ENCODE peak calls at places on chromosome X, in nine cellular contexts. P is uterus; F is HCT116; Z is upper lobe of left lung; W is lung; L is NB4; R is neural crest cell; J is CD4-positive, alpha-beta T cell; X is AG10803. S is an unnamed sample.

GRCh38 chrX:119736206-119736764 is 22.1 kb upstream of the SOWAHD start:
- DNase-seq in P (no peak), F (no peak), Z (no peak), W (no peak), L (no peak), R (no peak), J (no peak), X (peak), S (no peak)

GRCh38 chrX:52425710-52426245 is 57.0 kb downstream of the XAGE2 start:
- DNase-seq in P (no peak), F (no peak), Z (no peak), W (no peak), L (no peak), R (no peak), J (no peak), X (peak), S (no peak)

GRCh38 chrX:43633081-43633480 is 23.0 kb upstream of the MAOA start:
- DNase-seq in P (no peak), F (no peak), Z (no peak), W (no peak), L (no peak), R (no peak), J (no peak), X (no peak), S (no peak)

GRCh38 chrX:69136546-69137331 is 28.5 kb downstream of the PJA1 start:
- DNase-seq in P (peak), F (no peak), Z (peak), W (no peak), L (peak), R (peak), J (no peak), X (no peak), S (no peak)

GRCh38 chrX:11533211-11533651 is 132.5 kb downstream of the ARHGAP6 start:
- DNase-seq in P (no peak), F (peak), Z (no peak), W (no peak), L (peak), R (no peak), J (no peak), X (peak), S (no peak)

GRCh38 chrX:149760965-149761364 is 12.9 kb upstream of the HSFX1 start:
- DNase-seq in P (no peak), F (no peak), Z (no peak), W (no peak), L (no peak), R (no peak), J (no peak), X (no peak), S (no peak)

GRCh38 chrX:155864655-155865054 is 16.5 kb upstream of the VAMP7 start:
- DNase-seq in P (no peak), F (no peak), Z (no peak), W (no peak), L (peak), R (no peak), J (no peak), X (no peak), S (no peak)

GRCh38 chrX:44949125-44949524 is 76.1 kb downstream of the KDM6A start:
- DNase-seq in P (no peak), F (no peak), Z (no peak), W (no peak), L (no peak), R (no peak), J (no peak), X (no peak), S (no peak)

GRCh38 chrX:49840679-49841078 is 11.6 kb downstream of the PAGE4 start:
- DNase-seq in P (peak), F (peak), Z (no peak), W (peak), L (peak), R (peak), J (peak), X (peak), S (peak)

GRCh38 chrX:13487731-13488505 is 81.5 kb upstream of the EGFL6 start:
- DNase-seq in P (peak), F (peak), Z (no peak), W (peak), L (peak), R (peak), J (peak), X (peak), S (no peak)

GRCh38 chrX:69243276-69243675 is 78.0 kb upstream of the PJA1 start:
- DNase-seq in P (no peak), F (no peak), Z (no peak), W (no peak), L (no peak), R (no peak), J (no peak), X (no peak), S (no peak)

GRCh38 chrX:147981038-147981752 is at the start of gene FMR1NB:
- DNase-seq in P (no peak), F (no peak), Z (no peak), W (no peak), L (no peak), R (no peak), J (no peak), X (no peak), S (no peak)

GRCh38 chrX:10900585-10901289 is 210.4 kb upstream of the HCCS start:
- DNase-seq in P (no peak), F (no peak), Z (no peak), W (no peak), L (no peak), R (no peak), J (no peak), X (peak), S (no peak)

GRCh38 chrX:619812-620493 is 10.6 kb upstream of the SHOX start:
- DNase-seq in P (no peak), F (no peak), Z (peak), W (no peak), L (no peak), R (no peak), J (no peak), X (no peak), S (no peak)

GRCh38 chrX:101999644-102000539 is 68.1 kb upstream of the ZMAT1 start:
- DNase-seq in P (no peak), F (no peak), Z (no peak), W (no peak), L (no peak), R (no peak), J (no peak), X (no peak), S (no peak)

GRCh38 chrX:124045109-124045508 is 83.6 kb downstream of the STAG2 start:
- DNase-seq in P (no peak), F (no peak), Z (no peak), W (no peak), L (peak), R (no peak), J (no peak), X (no peak), S (no peak)

GRCh38 chrX:6681469-6681868 is 146.6 kb upstream of the VCX3A start:
- DNase-seq in P (no peak), F (no peak), Z (no peak), W (no peak), L (no peak), R (no peak), J (no peak), X (no peak), S (no peak)

GRCh38 chrX:7546551-7547080 is 296.4 kb upstream of the VCX start:
- DNase-seq in P (no peak), F (no peak), Z (peak), W (no peak), L (no peak), R (no peak), J (no peak), X (no peak), S (no peak)

GRCh38 chrX:106457802-106458201 is 154.0 kb upstream of the RADX start:
- DNase-seq in P (no peak), F (no peak), Z (no peak), W (no peak), L (no peak), R (no peak), J (no peak), X (no peak), S (no peak)

GRCh38 chrX:21799767-21800166 is 39.6 kb upstream of the MBTPS2 start:
- DNase-seq in P (no peak), F (no peak), Z (no peak), W (no peak), L (no peak), R (no peak), J (no peak), X (no peak), S (no peak)

GRCh38 chrX:34656842-34657780 is at the start of gene TMEM47:
- DNase-seq in P (peak), F (no peak), Z (peak), W (peak), L (no peak), R (peak), J (no peak), X (peak), S (peak)

GRCh38 chrX:2692221-2693122 is 1.4 kb downstream of the CD99 start:
- DNase-seq in P (peak), F (no peak), Z (peak), W (no peak), L (peak), R (no peak), J (no peak), X (peak), S (no peak)

GRCh38 chrX:71107762-71108360 is 1.3 kb upstream of the CXorf65 start:
- DNase-seq in P (no peak), F (no peak), Z (no peak), W (no peak), L (peak), R (no peak), J (no peak), X (no peak), S (no peak)

GRCh38 chrX:123450217-123450616 is 266.1 kb downstream of the GRIA3 start:
- DNase-seq in P (no peak), F (no peak), Z (no peak), W (no peak), L (peak), R (no peak), J (no peak), X (no peak), S (no peak)

GRCh38 chrX:129472116-129472515 is 51.2 kb downstream of the SMARCA1 start:
- DNase-seq in P (no peak), F (no peak), Z (no peak), W (no peak), L (no peak), R (no peak), J (no peak), X (peak), S (no peak)

GRCh38 chrX:153065389-153065788 is 6.9 kb upstream of the PNMA6A start:
- DNase-seq in P (no peak), F (no peak), Z (no peak), W (no peak), L (no peak), R (no peak), J (no peak), X (no peak), S (no peak)

GRCh38 chrX:48971325-48972213 is at the start of gene KCND1:
- DNase-seq in P (peak), F (no peak), Z (no peak), W (peak), L (no peak), R (no peak), J (no peak), X (peak), S (peak)

GRCh38 chrX:7941390-7942042 is 14.3 kb upstream of the PNPLA4 start:
- DNase-seq in P (no peak), F (no peak), Z (no peak), W (no peak), L (peak), R (no peak), J (no peak), X (peak), S (peak)

GRCh38 chrX:123731987-123732678 is 719 bp downstream of the THOC2 start:
- DNase-seq in P (no peak), F (no peak), Z (peak), W (peak), L (peak), R (peak), J (no peak), X (no peak), S (no peak)

GRCh38 chrX:100649550-100650356 is 5.8 kb downstream of the SRPX2 start:
- DNase-seq in P (peak), F (no peak), Z (no peak), W (peak), L (peak), R (no peak), J (no peak), X (peak), S (no peak)

GRCh38 chrX:121052122-121052521 is 4.7 kb downstream of the GLUD2 start:
- DNase-seq in P (no peak), F (no peak), Z (no peak), W (no peak), L (no peak), R (no peak), J (no peak), X (no peak), S (no peak)

DNA sequence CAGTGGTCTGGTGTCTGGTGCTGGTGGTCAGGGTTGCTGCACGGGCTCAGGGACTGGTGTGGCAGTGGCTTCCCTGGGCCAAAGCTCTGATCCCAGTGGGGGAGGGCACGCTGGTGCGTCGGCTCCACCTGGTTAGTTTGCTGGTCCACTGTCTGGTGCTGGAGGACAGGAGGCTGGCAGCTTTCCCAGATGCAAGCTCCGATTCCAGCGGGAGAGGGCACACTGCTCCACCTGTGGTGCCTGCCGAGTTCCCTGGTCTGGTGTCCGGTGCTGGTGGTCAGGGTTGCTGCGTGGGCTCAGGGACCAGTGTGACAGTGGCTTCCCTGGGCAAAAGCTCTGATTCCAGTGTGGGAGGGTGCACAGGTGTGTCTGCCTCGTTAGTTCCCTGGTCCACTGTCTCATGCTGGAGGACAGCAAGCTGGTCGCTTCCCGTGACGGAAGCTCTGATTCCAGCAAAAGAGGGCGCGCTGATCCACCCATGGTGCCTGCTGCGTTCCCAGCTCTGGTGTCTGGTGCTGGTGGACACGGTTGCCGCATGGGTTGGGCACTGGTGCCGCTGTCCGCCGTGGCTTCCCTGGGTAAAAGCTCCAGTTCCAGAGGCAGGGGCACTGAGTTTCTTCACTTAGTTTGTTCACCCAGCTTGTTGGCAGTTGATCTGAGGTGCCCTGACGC is 5.8 kb downstream of the VMA21 start:
- DNase-seq in P (no peak), F (no peak), Z (peak), W (no peak), L (no peak), R (no peak), J (no peak), X (no peak), S (no peak)
- TF ChIP-seq CTCF in P (no peak), F (no peak), Z (no peak), W (no peak), L (no peak), R (no peak), J (no peak), X (no peak), S (no peak)

DNA sequence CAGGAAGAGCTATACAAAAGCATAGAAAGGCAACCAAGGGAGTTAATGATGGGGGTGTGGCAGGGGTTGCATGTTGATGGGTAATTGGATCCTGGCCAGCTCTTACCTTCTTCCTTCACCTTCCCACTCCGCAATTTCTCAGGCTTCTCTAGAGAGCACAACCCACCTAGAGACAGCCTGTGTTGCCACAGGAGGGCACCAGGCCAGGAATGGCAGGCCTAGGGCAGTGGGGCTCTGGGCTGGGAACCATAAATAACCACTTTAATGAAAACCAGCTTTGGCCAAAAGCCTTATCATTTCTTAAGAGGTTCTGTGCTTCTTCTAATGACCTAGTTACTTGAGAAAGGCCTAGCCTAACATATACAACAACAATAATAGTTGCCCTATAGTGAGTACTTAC is 66.6 kb downstream of the RTL9 start:
- DNase-seq in P (no peak), F (no peak), Z (no peak), W (no peak), L (no peak), R (no peak), J (no peak), X (peak), S (no peak)
- TF ChIP-seq CTCF in P (no peak), F (no peak), Z (no peak), W (no peak), L (no peak), R (no peak), J (no peak), X (no peak), S (no peak)

GRCh38 chrX:16993791-16994318 is 47.4 kb downstream of the REPS2 start:
- DNase-seq in P (no peak), F (no peak), Z (no peak), W (no peak), L (peak), R (no peak), J (no peak), X (no peak), S (no peak)
- TF ChIP-seq CTCF in P (no peak), F (peak), Z (no peak), W (no peak), L (peak), R (peak), J (no peak), X (no peak), S (peak)

GRCh38 chrX:51215266-51215665 is 117.4 kb upstream of the NUDT10 start:
- DNase-seq in P (no peak), F (no peak), Z (no peak), W (no peak), L (no peak), R (no peak), J (no peak), X (no peak), S (no peak)
- TF ChIP-seq CTCF in P (no peak), F (peak), Z (no peak), W (no peak), L (no peak), R (peak), J (no peak), X (no peak), S (peak)

DNA sequence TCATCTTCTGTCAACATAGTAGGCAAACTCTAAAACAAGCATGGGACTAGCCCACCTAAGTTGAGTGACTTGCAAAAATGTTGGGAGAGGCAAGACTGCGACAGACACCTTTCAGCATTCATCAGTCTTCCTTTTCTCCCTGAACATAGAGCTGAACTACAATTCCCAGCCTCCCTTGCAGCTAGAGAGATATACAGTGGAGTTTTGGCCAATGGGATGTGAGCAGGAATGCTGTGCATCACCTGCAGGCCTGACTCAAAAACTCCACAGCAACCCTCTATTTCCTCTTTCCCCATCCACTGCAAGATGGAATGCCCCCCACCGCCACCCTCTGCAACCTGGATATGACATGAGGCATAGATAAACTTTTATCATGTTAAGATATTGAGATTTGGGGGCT is 66.5 kb downstream of the PDHA1 start:
- DNase-seq in P (no peak), F (no peak), Z (no peak), W (no peak), L (no peak), R (no peak), J (no peak), X (no peak), S (no peak)
- TF ChIP-seq CTCF in P (no peak), F (no peak), Z (no peak), W (no peak), L (no peak), R (no peak), J (no peak), X (no peak), S (no peak)

GRCh38 chrX:54044126-54044876 is at the start of gene PHF8:
- DNase-seq in P (peak), F (peak), Z (peak), W (peak), L (peak), R (peak), J (peak), X (peak), S (peak)

GRCh38 chrX:54043696-54044125 is 562 bp downstream of the PHF8 start:
- DNase-seq in P (peak), F (no peak), Z (peak), W (peak), L (peak), R (no peak), J (peak), X (peak), S (peak)

GRCh38 chrX:54044877-54045328 is 630 bp upstream of the PHF8 start:
- DNase-seq in P (no peak), F (no peak), Z (no peak), W (no peak), L (no peak), R (no peak), J (no peak), X (no peak), S (no peak)

GRCh38 chrX:54043084-54043483 is 1.2 kb downstream of the PHF8 start:
- DNase-seq in P (no peak), F (no peak), Z (no peak), W (no peak), L (no peak), R (no peak), J (no peak), X (no peak), S (no peak)

GRCh38 chrX:54042609-54043010 is 1.7 kb downstream of the PHF8 start:
- DNase-seq in P (peak), F (peak), Z (peak), W (peak), L (peak), R (peak), J (peak), X (peak), S (peak)
- TF ChIP-seq CTCF in P (peak), F (peak), Z (no peak), W (no peak), L (no peak), R (peak), J (no peak), X (peak), S (peak)

GRCh38 chrX:96181571-96181970 is 503.1 kb upstream of the DIAPH2 start:
- DNase-seq in P (no peak), F (no peak), Z (no peak), W (no peak), L (no peak), R (no peak), J (no peak), X (no peak), S (no peak)

GRCh38 chrX:96183843-96184242 is 500.8 kb upstream of the DIAPH2 start:
- DNase-seq in P (no peak), F (no peak), Z (no peak), W (no peak), L (peak), R (no peak), J (no peak), X (peak), S (no peak)

GRCh38 chrX:96182366-96182765 is 502.3 kb upstream of the DIAPH2 start:
- DNase-seq in P (no peak), F (no peak), Z (no peak), W (no peak), L (peak), R (peak), J (no peak), X (peak), S (no peak)
- TF ChIP-seq CTCF in P (no peak), F (no peak), Z (no peak), W (no peak), L (peak), R (peak), J (no peak), X (peak), S (peak)